ENCODE peak calls at places on chromosomes 11 and 22, in seven cellular contexts. Z is mesenchymal stem cell, F is mesendoderm, R is H9, G is H1, P is trophoblast cell, M is neuronal stem cell. Q is an unnamed sample.

GRCh38 chr11:123582992-123583504 is 71.4 kb downstream of the SCN3B start:
- DNase-seq in F (no peak), Z (no peak), P (no peak), G (no peak), M (no peak), R (no peak), Q (no peak)

GRCh38 chr22:26461188-26461810 is 22.3 kb downstream of the HPS4 start:
- DNase-seq in R (peak; percentile 87), Z (peak; percentile 55), P (peak; percentile 46), M (peak; percentile 63), G (peak; percentile 90), F (peak; percentile 85), Q (peak; percentile 28)

GRCh38 chr11:85718991-85719807 is 33.2 kb upstream of the CCDC89 start:
- DNase-seq in Z (peak; percentile 93), P (peak; percentile 83), F (peak; percentile 97), R (peak; percentile 63), G (peak; percentile 54), M (peak; percentile 64), Q (peak; percentile 100)

GRCh38 chr11:12066056-12066798 is 44.2 kb upstream of the MICAL2 start:
- DNase-seq in G (peak; percentile 37), Z (peak; percentile 95), P (peak; percentile 94), F (peak; percentile 96), R (no peak), M (no peak), Q (peak; percentile 98)

GRCh38 chr22:35154937-35155387 is 89.0 kb downstream of the ISX start:
- DNase-seq in M (peak; percentile 56), Z (peak; percentile 50), P (peak; percentile 33), G (peak; percentile 84), R (peak; percentile 93), F (peak; percentile 95), Q (peak; percentile 35)

GRCh38 chr11:67648796-67649613 is 1.5 kb downstream of the ACY3 start:
- DNase-seq in G (no peak), Z (no peak), R (no peak), F (no peak), P (no peak), M (no peak), Q (no peak)

GRCh38 chr22:22124374-22124773 is 120.2 kb upstream of the VPREB1 start:
- DNase-seq in M (no peak), G (no peak), P (no peak), R (no peak), Z (no peak), F (no peak), Q (no peak)

GRCh38 chr11:18772211-18772610 is 19.4 kb downstream of the PTPN5 start:
- DNase-seq in M (no peak), G (no peak), F (no peak), Z (no peak), P (no peak), R (no peak), Q (peak; percentile 28)

GRCh38 chr11:69744435-69744834 is 30.7 kb downstream of the FGF4 start:
- DNase-seq in R (peak; percentile 64), M (no peak), P (peak; percentile 95), F (peak; percentile 97), G (no peak), Z (peak; percentile 91), Q (peak; percentile 78)

GRCh38 chr11:64341429-64341828 is 1.4 kb downstream of the CCDC88B start:
- DNase-seq in F (no peak), P (no peak), Z (no peak), M (no peak), R (no peak), G (no peak), Q (no peak)

GRCh38 chr11:65442952-65443351 is 20.4 kb downstream of the NEAT1 start:
- DNase-seq in P (no peak), G (no peak), M (no peak), Z (peak; percentile 74), R (no peak), F (no peak), Q (peak; percentile 42)

GRCh38 chr11:118198370-118198769 is 21.9 kb upstream of the SCN2B start:
- DNase-seq in P (peak; percentile 41), M (no peak), R (peak; percentile 77), F (peak; percentile 66), Z (peak; percentile 55), G (peak; percentile 85), Q (peak; percentile 44)

GRCh38 chr11:22304337-22304961 is 33.7 kb upstream of the SLC17A6 start:
- DNase-seq in R (no peak), P (peak; percentile 1), F (peak; percentile 33), Z (peak; percentile 17), M (no peak), G (no peak), Q (peak; percentile 23)

DNA sequence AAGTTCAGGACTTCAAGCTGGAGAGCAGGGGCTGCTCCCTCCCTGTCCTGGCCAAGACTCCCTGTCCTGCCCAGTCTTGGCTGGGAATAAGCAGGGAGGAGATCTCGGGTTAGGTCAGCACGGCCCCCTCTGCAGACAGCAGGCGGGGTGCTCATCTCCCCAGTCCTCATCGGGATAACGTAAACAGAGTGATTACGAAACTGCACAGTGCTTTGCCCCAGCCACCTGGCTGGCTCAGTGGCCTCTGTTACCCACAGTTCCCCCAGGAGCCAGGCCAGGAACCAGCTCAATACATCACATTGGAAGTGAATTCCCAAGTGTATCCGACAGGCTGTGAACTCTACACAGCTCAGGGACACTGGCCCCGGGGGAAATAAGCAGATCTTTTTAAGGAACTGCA is 42.7 kb upstream of the KCNJ11 start:
- DNase-seq in G (no peak), Z (no peak), R (no peak), F (no peak), P (no peak), M (no peak), Q (no peak)
- H2AK5ac ChIP-seq in G (no peak overlapping the region), Z (no peak overlapping the region), R (no peak overlapping the region), F (no peak overlapping the region), P (no peak overlapping the region), M (peak overlapping the region; percentile 28), Q (no peak overlapping the region)

GRCh38 chr11:131146817-131147490 is 223.5 kb upstream of the NTM start:
- DNase-seq in Z (no peak), P (no peak), M (no peak), R (no peak), F (no peak), G (no peak), Q (peak; percentile 36)

DNA sequence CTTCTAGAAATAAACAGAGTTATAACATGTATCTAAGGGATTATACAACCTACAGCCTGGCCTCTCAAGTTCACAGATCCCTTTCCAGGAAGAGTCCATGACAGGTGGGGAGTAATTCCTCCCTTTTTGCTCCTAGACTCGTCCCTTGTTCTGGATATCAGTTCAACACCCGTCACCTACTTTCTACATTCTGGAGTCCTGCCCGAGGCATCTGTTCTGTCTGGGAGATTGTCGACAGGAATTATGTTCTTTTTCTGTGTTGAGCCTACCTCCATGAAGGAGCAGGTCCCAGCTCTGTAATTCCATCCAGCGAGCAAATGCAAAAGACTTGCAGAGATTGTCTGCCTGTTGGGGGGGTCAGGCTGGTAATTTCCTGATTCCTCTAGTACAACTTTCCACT is 224.6 kb upstream of the NTM start:
- DNase-seq in R (no peak), G (no peak), P (no peak), Z (no peak), F (no peak), M (no peak), Q (no peak)
- H2AK5ac ChIP-seq in R (no peak overlapping the region), G (no peak overlapping the region), P (no peak overlapping the region), Z (no peak overlapping the region), F (no peak overlapping the region), M (no peak overlapping the region), Q (no peak overlapping the region)

DNA sequence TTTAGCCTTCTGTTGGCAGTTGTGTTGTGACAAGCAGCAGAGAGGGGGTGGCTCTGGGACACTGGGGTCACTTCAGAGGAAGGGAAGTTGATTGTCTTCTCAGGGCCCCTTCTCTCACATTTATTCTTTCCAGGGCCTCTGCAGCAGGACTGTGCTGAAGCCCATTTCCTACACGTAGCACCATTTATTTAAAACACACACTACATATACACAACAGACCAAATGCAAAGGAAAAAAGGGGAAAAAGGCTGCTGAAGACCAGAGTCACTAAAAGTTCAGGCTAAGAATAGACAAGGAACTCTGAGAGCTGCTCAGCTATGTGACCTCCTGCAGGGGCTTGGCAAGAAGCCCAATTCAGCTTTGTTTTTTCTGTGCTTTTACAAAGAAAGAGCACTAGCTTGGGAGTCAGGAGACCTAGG is 28.3 kb upstream of the UPB1 start:
- DNase-seq in F (no peak), R (no peak), G (no peak), Z (peak; percentile 81), P (no peak), M (no peak), Q (peak; percentile 74)
- H2AK5ac ChIP-seq in F (no peak overlapping the region), R (no peak overlapping the region), G (no peak overlapping the region), Z (peak overlapping the region; percentile 45), P (no peak overlapping the region), M (no peak overlapping the region), Q (peak overlapping the region; percentile 82)

GRCh38 chr11:102561636-102562035 is 31.1 kb upstream of the MMP7 start:
- DNase-seq in P (no peak), R (no peak), G (no peak), F (no peak), M (no peak), Z (no peak), Q (no peak)

GRCh38 chr11:102564110-102564509 is 33.6 kb upstream of the MMP7 start:
- DNase-seq in M (no peak), Z (peak; percentile 75), G (no peak), R (no peak), F (no peak), P (no peak), Q (peak; percentile 88)

GRCh38 chr11:102555091-102555490 is 24.5 kb upstream of the MMP7 start:
- DNase-seq in G (no peak), P (no peak), Z (no peak), M (no peak), R (no peak), F (no peak), Q (no peak)

GRCh38 chr11:102559839-102560238 is 29.3 kb upstream of the MMP7 start:
- DNase-seq in F (no peak), G (no peak), M (no peak), P (no peak), R (no peak), Z (no peak), Q (no peak)

DNA sequence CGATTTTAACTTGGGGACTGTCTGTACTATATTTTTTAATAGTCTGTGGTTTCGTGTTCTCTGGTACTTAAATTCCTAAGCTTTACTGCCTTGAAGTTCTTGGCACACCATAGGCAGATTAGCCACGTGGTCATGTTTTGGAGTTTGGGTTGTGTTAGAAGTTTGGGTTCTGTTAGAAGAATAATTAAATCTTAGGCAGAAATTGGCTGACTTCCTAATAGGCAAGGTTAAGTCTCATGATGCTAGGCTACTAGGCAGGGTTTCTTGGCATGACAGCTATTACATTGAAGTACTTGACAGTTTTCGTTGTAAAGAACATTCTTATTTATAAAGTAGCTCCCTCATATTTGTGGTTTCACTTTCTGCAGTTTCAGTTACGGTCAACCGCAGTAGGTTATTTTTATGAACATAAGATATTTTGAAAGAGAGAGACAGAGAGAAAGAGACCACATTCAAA is 30.0 kb upstream of the MMP7 start:
- DNase-seq in R (no peak), F (no peak), P (no peak), Z (peak; percentile 69), G (no peak), M (no peak), Q (peak; percentile 52)
- H2AK5ac ChIP-seq in R (no peak overlapping the region), F (no peak overlapping the region), P (no peak overlapping the region), Z (no peak overlapping the region), G (no peak overlapping the region), M (no peak overlapping the region), Q (no peak overlapping the region)

Q was measured in IMR-90.